ENCODE peak calls at places on chromosome 1, in seven cellular contexts. L is MM.1S, F is OCI-LY7, A is progenitor cell of endocrine pancreas, P is thoracic aorta, E is astrocyte, U is astrocyte of the cerebellum. T is an unnamed sample.

GRCh38 chr1:161287482-161288054 is 22.2 kb downstream of the MPZ start:
- DNase-seq in L (no peak), F (no peak), A (no peak), P (no peak), E (no peak), U (no peak), T (no peak)

GRCh38 chr1:58065520-58065919 is 481.0 kb downstream of the OMA1 start:
- DNase-seq in L (no peak), F (no peak), A (no peak), P (no peak), E (no peak), U (no peak), T (no peak)

GRCh38 chr1:59404725-59405124 is 107.8 kb downstream of the FGGY start:
- DNase-seq in L (no peak), F (no peak), A (no peak), P (no peak), E (no peak), U (no peak), T (no peak)

GRCh38 chr1:51948491-51948915 is 42.0 kb downstream of the RAB3B start:
- DNase-seq in L (no peak), F (no peak), A (no peak), P (no peak), E (no peak), U (no peak), T (no peak)

GRCh38 chr1:207027221-207027777 is 5.3 kb downstream of the C1orf116 start:
- DNase-seq in L (no peak), F (no peak), A (no peak), P (no peak), E (peak; percentile 64), U (no peak), T (peak; percentile 60)

GRCh38 chr1:83931658-83932253 is 67.2 kb downstream of the TTLL7 start:
- DNase-seq in L (peak; percentile 43), F (peak; percentile 67), A (no peak), P (no peak), E (peak; percentile 12), U (peak; percentile 45), T (peak; percentile 61)

GRCh38 chr1:94270801-94271203 is 33.4 kb upstream of the ARHGAP29 start:
- DNase-seq in L (no peak), F (no peak), A (no peak), P (no peak), E (peak; percentile 91), U (peak; percentile 90), T (peak; percentile 44)

GRCh38 chr1:6614019-6614952 is 755 bp downstream of the PHF13 start:
- DNase-seq in L (peak; percentile 22), F (peak; percentile 41), A (peak; percentile 50), P (no peak), E (no peak), U (no peak), T (no peak)

GRCh38 chr1:42660907-42661500 is 2.8 kb downstream of the PPIH start:
- DNase-seq in L (peak; percentile 77), F (no peak), A (no peak), P (no peak), E (no peak), U (no peak), T (no peak)

GRCh38 chr1:238914346-238914745 is 472.0 kb upstream of the CHRM3 start:
- DNase-seq in L (no peak), F (no peak), A (no peak), P (no peak), E (no peak), U (no peak), T (no peak)

GRCh38 chr1:238916828-238917227 is 469.5 kb upstream of the CHRM3 start:
- DNase-seq in L (no peak), F (no peak), A (no peak), P (no peak), E (peak; percentile 42), U (no peak), T (peak; percentile 42)

GRCh38 chr1:238913210-238913609 is 473.2 kb upstream of the CHRM3 start:
- DNase-seq in L (no peak), F (no peak), A (no peak), P (no peak), E (no peak), U (no peak), T (no peak)

DNA sequence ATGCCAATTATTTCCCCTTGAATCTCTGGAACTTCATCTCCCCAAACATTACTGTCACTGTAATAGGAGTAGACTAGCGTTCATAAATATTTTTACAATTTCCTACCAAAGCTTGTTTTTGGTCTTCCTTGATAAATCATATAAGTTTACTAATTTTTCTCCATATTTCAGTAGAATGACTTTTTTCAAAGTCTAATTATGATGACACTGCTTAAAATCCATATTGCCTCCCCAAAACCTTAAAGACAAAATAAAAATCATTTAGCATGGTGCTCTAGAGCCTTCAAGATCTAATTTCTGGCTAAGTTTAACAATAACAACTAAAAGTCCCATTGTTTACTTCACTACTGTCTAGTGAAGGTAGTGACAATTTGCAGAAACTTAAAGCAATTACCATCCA is 474.2 kb upstream of the CHRM3 start:
- DNase-seq in L (no peak), F (no peak), A (no peak), P (no peak), E (no peak), U (no peak), T (no peak)
- TF ChIP-seq CTCF in L (no peak), F (no peak), A (no peak), P (no peak), E (no peak), U (no peak), T (no peak)

DNA sequence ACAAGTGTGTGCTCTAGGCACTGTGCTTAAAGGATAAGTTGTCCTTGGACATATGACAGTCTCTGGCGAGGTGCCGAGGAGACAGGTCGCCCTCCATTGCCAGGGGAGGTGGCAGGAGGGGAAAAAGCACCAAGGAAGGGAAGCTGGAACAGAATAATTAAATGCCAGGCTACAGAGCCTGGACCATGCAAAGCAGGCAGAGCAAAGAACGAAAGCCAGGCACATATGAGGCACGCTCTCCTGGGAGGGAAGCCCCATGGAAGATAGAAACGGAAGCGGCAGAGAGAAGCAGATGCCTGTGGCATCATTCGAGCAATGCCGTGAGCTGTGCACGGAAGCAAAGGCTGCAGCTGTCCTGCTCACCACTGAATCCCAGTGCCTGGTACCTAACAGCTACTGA is 91.2 kb downstream of the JAK1 start:
- DNase-seq in L (no peak), F (no peak), A (no peak), P (no peak), E (no peak), U (no peak), T (no peak)
- TF ChIP-seq CTCF in L (no peak), F (no peak), A (no peak), P (no peak), E (no peak), U (no peak), T (no peak)

DNA sequence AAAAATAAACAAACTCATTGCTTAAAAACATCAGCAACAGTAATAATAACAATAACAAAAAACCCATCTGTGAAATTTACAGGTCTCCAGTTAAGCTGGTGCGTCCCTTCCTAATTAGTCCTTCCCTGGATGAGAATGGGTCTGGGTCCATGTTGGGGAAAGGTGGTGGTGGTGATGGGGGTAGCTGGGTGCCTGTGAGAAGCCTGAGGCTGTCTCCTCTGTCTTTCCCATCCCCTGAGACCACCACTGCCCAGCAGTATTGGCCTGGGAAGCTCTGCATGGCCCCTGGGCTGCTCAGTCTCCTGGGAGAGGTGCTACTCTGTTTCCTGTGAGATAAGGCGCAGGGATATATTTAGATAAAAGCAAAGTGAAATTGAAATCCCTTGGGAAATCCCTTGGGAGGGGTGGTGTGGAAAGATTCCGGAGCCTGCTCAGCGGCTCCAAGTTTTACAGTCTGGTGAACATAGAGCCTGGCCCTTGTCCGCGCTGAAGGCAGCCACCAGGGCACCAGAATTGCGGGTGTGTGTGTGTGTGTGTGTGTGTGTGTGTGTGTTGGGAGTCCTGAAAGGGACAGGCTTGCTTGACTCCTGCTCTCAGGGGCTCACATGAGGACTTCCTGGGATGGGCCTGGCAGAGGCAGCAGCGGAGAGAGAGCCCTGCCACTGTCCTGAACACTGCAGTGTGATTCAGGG is 150.2 kb downstream of the FOXD2 start:
- DNase-seq in L (no peak), F (no peak), A (peak; percentile 4), P (no peak), E (no peak), U (no peak), T (no peak)
- TF ChIP-seq CTCF in L (no peak), F (no peak), A (no peak), P (peak; percentile 17), E (no peak), U (no peak), T (no peak)

GRCh38 chr1:67257173-67257535 is 50.5 kb upstream of the IL12RB2 start:
- DNase-seq in L (no peak), F (no peak), A (no peak), P (no peak), E (no peak), U (no peak), T (no peak)

GRCh38 chr1:67264152-67264551 is 43.5 kb upstream of the IL12RB2 start:
- DNase-seq in L (no peak), F (no peak), A (no peak), P (no peak), E (no peak), U (no peak), T (no peak)

GRCh38 chr1:67264899-67265298 is 42.8 kb upstream of the IL12RB2 start:
- DNase-seq in L (peak; percentile 24), F (peak; percentile 51), A (no peak), P (no peak), E (no peak), U (no peak), T (no peak)

GRCh38 chr1:67262735-67263134 is 44.9 kb upstream of the IL12RB2 start:
- DNase-seq in L (no peak), F (no peak), A (no peak), P (no peak), E (no peak), U (no peak), T (no peak)

GRCh38 chr1:67261646-67262045 is 46.0 kb upstream of the IL12RB2 start:
- DNase-seq in L (no peak), F (peak; percentile 17), A (no peak), P (no peak), E (no peak), U (no peak), T (no peak)
- TF ChIP-seq CTCF in L (no peak), F (peak; percentile 48), A (peak; percentile 26), P (no peak), E (no peak), U (peak; percentile 30), T (no peak)

GRCh38 chr1:85240174-85240601 is 19.3 kb downstream of the C1orf52 start:
- DNase-seq in L (no peak), F (peak; percentile 9), A (no peak), P (no peak), E (peak; percentile 17), U (no peak), T (peak; percentile 32)
- TF ChIP-seq CTCF in L (peak; percentile 40), F (peak; percentile 51), A (no peak), P (no peak), E (no peak), U (peak; percentile 14), T (peak; percentile 33)